ENCODE peak calls at places on chromosomes 7 and 10, in six cellular contexts. X is neural progenitor cell, E is A673, B is GM13977, J is RWPE1, M is AG04449. G is an unnamed sample.

GRCh38 chr10:114550756-114551290 is 107.3 kb downstream of the ABLIM1 start:
- DNase-seq in X (peak), E (peak), B (no peak), J (no peak), M (no peak), G (no peak)

GRCh38 chr7:33070277-33070676 is 7.7 kb upstream of the NT5C3A start:
- DNase-seq in X (no peak), E (no peak), B (no peak), J (no peak), M (no peak), G (no peak)

GRCh38 chr7:64882341-64883112 is 20.5 kb upstream of the ZNF273 start:
- DNase-seq in X (no peak), E (peak), B (peak), J (peak), M (no peak), G (no peak)

GRCh38 chr10:64486149-64486548 is 964.9 kb downstream of the REEP3 start:
- DNase-seq in X (no peak), E (no peak), B (no peak), J (peak), M (peak), G (no peak)

GRCh38 chr7:141590071-141590470 is 38.9 kb downstream of the AGK start:
- DNase-seq in X (no peak), E (no peak), B (no peak), J (no peak), M (no peak), G (no peak)

GRCh38 chr7:25947669-25948516 is 204.1 kb upstream of the NFE2L3 start:
- DNase-seq in X (no peak), E (no peak), B (no peak), J (no peak), M (no peak), G (no peak)

GRCh38 chr10:129786216-129786615 is 177.9 kb downstream of the EBF3 start:
- DNase-seq in X (no peak), E (no peak), B (no peak), J (no peak), M (no peak), G (no peak)

GRCh38 chr10:95814011-95814727 is 58.2 kb downstream of the ENTPD1 start:
- DNase-seq in X (no peak), E (peak), B (no peak), J (peak), M (peak), G (no peak)

GRCh38 chr10:15813415-15813814 is 46.9 kb downstream of the MINDY3 start:
- DNase-seq in X (no peak), E (peak), B (no peak), J (no peak), M (no peak), G (no peak)

GRCh38 chr7:116455009-116455408 is 44.5 kb upstream of the CAV2 start:
- DNase-seq in X (no peak), E (no peak), B (no peak), J (no peak), M (no peak), G (no peak)

GRCh38 chr7:55966851-55967250 is 2.5 kb downstream of the NIPSNAP2 start:
- DNase-seq in X (no peak), E (peak), B (no peak), J (no peak), M (no peak), G (no peak)

GRCh38 chr10:12707461-12708185 is 293.9 kb downstream of the CCDC3 start:
- DNase-seq in X (peak), E (peak), B (peak), J (peak), M (peak), G (no peak)

GRCh38 chr7:2764621-2765020 is 76.6 kb downstream of the AMZ1 start:
- DNase-seq in X (no peak), E (no peak), B (no peak), J (no peak), M (no peak), G (no peak)

GRCh38 chr7:128022631-128023532 is 8.4 kb downstream of the LRRC4 start:
- DNase-seq in X (no peak), E (no peak), B (no peak), J (peak), M (peak), G (no peak)

GRCh38 chr7:116528008-116528789 is 3.4 kb downstream of the CAV1 start:
- DNase-seq in X (no peak), E (peak), B (no peak), J (peak), M (peak), G (no peak)

GRCh38 chr7:139043823-139044812 is 8.3 kb upstream of the ZC3HAV1L start:
- DNase-seq in X (no peak), E (no peak), B (no peak), J (no peak), M (no peak), G (no peak)

GRCh38 chr10:87658858-87659555 is 671 bp upstream of the PAPSS2 start:
- DNase-seq in X (no peak), E (no peak), B (no peak), J (no peak), M (no peak), G (no peak)

GRCh38 chr10:73812662-73813061 is 1.3 kb upstream of the NDST2 start:
- DNase-seq in X (peak), E (peak), B (no peak), J (no peak), M (no peak), G (no peak)

GRCh38 chr10:91220954-91221696 is 662 bp downstream of the PCGF5 start:
- DNase-seq in X (peak), E (peak), B (peak), J (peak), M (no peak), G (no peak)

GRCh38 chr7:149147730-149148653 is 739 bp downstream of the ZNF398 start:
- DNase-seq in X (peak), E (peak), B (peak), J (peak), M (no peak), G (no peak)

GRCh38 chr7:7766671-7767070 is 48.3 kb upstream of the RPA3 start:
- DNase-seq in X (no peak), E (no peak), B (no peak), J (no peak), M (no peak), G (no peak)

GRCh38 chr10:92074126-92074887 is 150.7 kb downstream of the BTAF1 start:
- DNase-seq in X (no peak), E (peak), B (no peak), J (peak), M (no peak), G (no peak)

GRCh38 chr10:62386401-62387320 is 12.5 kb downstream of the ZNF365 start:
- DNase-seq in X (no peak), E (peak), B (no peak), J (no peak), M (no peak), G (no peak)

GRCh38 chr7:155438778-155439177 is 19.2 kb upstream of the EN2 start:
- DNase-seq in X (no peak), E (no peak), B (no peak), J (no peak), M (no peak), G (no peak)
- TF ChIP-seq CTCF in X (no peak), E (no peak), B (no peak), J (no peak), M (no peak), G (no peak)

DNA sequence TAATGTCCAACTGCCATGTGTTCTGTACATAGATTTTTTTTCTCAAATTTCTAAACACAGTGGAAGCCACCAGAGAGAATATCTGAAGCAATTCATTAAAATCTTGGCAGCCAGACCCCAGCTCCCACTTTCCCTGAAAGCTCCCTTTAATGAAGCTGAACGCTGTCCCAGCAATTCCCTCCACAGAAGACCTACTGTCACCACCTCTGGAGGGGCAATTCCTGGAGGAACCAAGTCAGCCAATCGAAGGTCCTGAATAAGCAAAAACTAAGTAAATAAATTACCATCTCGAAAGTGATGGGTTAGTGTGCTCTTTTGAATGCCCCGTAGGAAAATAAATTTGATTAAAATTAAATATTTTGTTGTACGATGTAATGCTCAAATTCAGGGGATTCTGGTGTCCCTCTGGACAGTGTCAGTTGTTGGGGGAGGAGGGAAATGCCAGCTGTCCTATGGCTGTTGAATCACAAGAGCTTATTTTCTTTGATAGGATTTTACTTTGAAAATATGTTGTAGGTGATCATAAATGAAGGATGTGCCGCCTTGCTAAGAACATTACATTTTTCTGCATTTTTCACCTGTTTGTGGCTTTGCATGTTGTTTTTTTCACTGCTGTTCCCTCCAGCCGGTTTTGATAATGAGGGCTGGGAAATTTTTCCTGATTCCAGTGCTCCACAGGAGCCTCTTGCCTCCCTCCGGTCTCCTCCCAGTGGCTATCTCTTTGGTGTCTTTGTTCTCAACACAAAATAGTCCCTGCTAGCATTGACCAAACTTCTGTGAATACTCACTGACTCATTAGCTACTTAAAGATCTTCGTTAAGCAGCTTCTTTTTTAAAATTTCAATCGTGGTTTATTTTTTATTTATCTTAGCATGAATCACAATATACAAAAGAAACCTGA is 9.3 kb upstream of the GSAP start:
- DNase-seq in X (peak), E (no peak), B (no peak), J (peak), M (no peak), G (no peak)
- TF ChIP-seq CTCF in X (no peak), E (no peak), B (no peak), J (no peak), M (no peak), G (no peak)

DNA sequence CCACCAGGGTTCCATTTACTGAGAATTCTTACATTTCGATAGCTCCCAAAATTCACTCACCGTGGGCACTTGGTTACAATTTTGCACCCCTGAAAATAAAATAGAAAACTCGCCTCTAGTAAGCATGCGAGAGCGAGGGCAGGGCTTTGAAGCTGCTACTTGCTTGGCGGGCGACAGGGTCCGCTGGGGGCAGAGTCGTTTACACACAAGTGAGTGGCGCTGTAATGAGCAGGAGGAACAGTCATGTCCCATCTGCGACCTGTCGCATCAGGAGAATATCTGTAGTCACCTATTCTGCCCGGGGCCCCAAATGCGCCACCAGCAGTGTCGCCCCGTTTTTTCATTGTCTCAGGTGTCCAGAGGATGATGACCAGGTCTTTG is 1.2 kb upstream of the MEOX2 start:
- DNase-seq in X (peak), E (peak), B (no peak), J (no peak), M (no peak), G (no peak)
- TF ChIP-seq CTCF in X (peak), E (peak), B (no peak), J (no peak), M (no peak), G (no peak)

GRCh38 chr10:59180689-59181270 is 4.3 kb downstream of the PHYHIPL start:
- DNase-seq in X (no peak), E (no peak), B (no peak), J (no peak), M (no peak), G (no peak)

GRCh38 chr10:59179027-59179426 is 2.6 kb downstream of the PHYHIPL start:
- DNase-seq in X (no peak), E (no peak), B (no peak), J (no peak), M (no peak), G (no peak)

GRCh38 chr10:59177862-59178235 is 1.4 kb downstream of the PHYHIPL start:
- DNase-seq in X (no peak), E (no peak), B (no peak), J (no peak), M (no peak), G (no peak)

GRCh38 chr10:59177031-59177861 is 803 bp downstream of the PHYHIPL start:
- DNase-seq in X (peak), E (peak), B (peak), J (peak), M (peak), G (no peak)

DNA sequence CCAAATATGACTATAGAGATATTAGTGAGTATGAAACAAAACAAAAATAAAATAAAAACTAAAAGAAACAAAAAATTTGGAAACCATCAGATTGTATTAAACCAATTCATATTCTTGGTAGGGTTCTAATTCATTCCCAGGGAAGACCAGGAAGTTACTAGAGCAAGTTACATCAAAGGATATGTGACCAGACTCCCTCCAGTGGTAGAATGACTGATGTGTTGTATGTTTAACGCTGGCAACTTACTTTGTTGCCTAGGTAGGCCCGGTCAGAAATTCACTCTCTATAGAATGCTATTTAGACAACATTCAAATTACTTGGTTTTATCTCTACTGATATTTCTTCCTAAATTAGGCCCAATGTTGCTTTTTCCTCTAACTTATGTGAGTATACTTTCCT is 5.2 kb downstream of the PHYHIPL start:
- DNase-seq in X (peak), E (peak), B (peak), J (peak), M (peak), G (no peak)
- TF ChIP-seq CTCF in X (peak), E (peak), B (peak), J (peak), M (peak), G (no peak)

DNA sequence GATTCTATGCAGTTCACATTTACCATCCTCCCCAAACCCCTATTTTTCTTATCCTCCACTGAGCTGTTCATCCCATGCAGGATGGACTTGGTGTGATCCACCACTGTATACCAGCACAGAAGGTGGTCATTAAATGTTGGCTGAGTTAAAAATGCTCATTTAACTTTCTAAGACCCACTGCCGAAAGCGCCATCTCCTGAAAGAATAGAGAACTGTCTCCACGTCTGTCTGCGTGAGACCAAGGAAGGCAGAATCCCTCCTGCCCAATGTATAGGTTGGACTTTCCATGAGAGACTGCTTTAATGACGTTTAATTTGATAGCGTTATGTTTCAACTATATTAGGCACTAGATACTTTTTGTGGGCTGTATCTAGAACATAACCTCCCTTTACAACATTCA is 124.3 kb downstream of the GPAM start:
- DNase-seq in X (no peak), E (peak), B (no peak), J (no peak), M (no peak), G (no peak)
- TF ChIP-seq CTCF in X (no peak), E (peak), B (no peak), J (no peak), M (no peak), G (no peak)

GRCh38 chr7:135012229-135012628 is 25.9 kb downstream of the AGBL3 start:
- DNase-seq in X (no peak), E (no peak), B (no peak), J (no peak), M (no peak), G (no peak)
- TF ChIP-seq CTCF in X (no peak), E (no peak), B (no peak), J (no peak), M (no peak), G (no peak)

GRCh38 chr7:50068026-50068425 is 25.0 kb downstream of the ZPBP start:
- DNase-seq in X (peak), E (peak), B (no peak), J (peak), M (no peak), G (no peak)
- TF ChIP-seq CTCF in X (no peak), E (peak), B (no peak), J (peak), M (no peak), G (no peak)

DNA sequence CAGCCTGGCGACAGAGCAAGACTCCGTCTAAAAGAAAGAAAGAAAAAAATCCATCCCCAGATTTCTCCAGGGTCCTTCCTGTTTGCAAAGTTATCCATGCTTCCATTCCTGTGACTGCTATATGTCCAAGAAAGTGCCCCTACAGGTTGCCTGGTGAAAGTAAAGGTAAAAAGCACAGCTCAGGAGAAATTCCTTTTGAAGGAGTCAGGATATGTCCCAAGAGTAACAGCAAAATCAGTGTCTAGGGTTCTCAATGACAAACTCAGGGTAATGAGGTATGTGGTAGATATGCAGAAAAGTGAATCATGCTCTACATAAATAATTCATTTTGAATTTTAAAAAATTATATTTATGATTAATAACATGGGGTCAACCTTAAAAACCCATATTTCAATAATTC is 91.5 kb downstream of the CTTNBP2 start:
- DNase-seq in X (no peak), E (no peak), B (no peak), J (no peak), M (no peak), G (no peak)
- TF ChIP-seq CTCF in X (no peak), E (no peak), B (no peak), J (no peak), M (no peak), G (no peak)

GRCh38 chr7:220151-220841 is 27.9 kb downstream of the FAM20C start:
- DNase-seq in X (peak), E (no peak), B (no peak), J (no peak), M (no peak), G (no peak)
- TF ChIP-seq CTCF in X (peak), E (no peak), B (no peak), J (no peak), M (peak), G (no peak)